ENCODE peak calls at places on chromosomes 3 and 15, in five cellular contexts. N, C, M, Z and X are unnamed samples.

GRCh38 chr15:82178061-82178460 is 84.5 kb downstream of the EFL1 start:
- DNase-seq in N (no peak), C (no peak), M (no peak), Z (no peak), X (no peak)

GRCh38 chr3:52527039-52527731 is 6.5 kb downstream of the NT5DC2 start:
- DNase-seq in M (no peak), Z (no peak), C (no peak), N (no peak), X (no peak)

GRCh38 chr3:170614214-170614966 is 28.5 kb upstream of the SLC7A14 start:
- DNase-seq in Z (no peak), C (no peak), N (no peak), M (no peak), X (peak; percentile 6)

GRCh38 chr15:41607033-41607432 is 48.0 kb downstream of the TYRO3 start:
- DNase-seq in M (no peak), N (no peak), C (no peak), Z (no peak), X (no peak)

GRCh38 chr3:14602804-14603644 is 48.5 kb upstream of the CCDC174 start:
- DNase-seq in M (no peak), Z (no peak), C (no peak), N (no peak), X (no peak)

GRCh38 chr3:39176025-39176714 is 16.2 kb downstream of the XIRP1 start:
- DNase-seq in M (no peak), N (no peak), Z (no peak), C (no peak), X (no peak)

GRCh38 chr3:17678116-17678741 is 64.2 kb downstream of the TBC1D5 start:
- DNase-seq in M (no peak), Z (no peak), C (no peak), N (no peak), X (no peak)

GRCh38 chr3:38960953-38961622 is 90.7 kb downstream of the SCN11A start:
- DNase-seq in N (peak; percentile 75), M (peak; percentile 8), Z (peak; percentile 39), C (peak; percentile 25), X (peak; percentile 58)

GRCh38 chr15:99100245-99101173 is 4.4 kb upstream of the SYNM start:
- DNase-seq in N (peak; percentile 69), M (no peak), C (peak; percentile 62), Z (no peak), X (peak; percentile 36)

GRCh38 chr15:62656071-62656470 is 386.5 kb upstream of the TPM1 start:
- DNase-seq in Z (no peak), C (no peak), M (no peak), N (no peak), X (no peak)

GRCh38 chr3:40877651-40878463 is 321.4 kb upstream of the CTNNB1 start:
- DNase-seq in M (no peak), N (no peak), Z (no peak), C (peak; percentile 12), X (no peak)

GRCh38 chr3:12979947-12980487 is 93.2 kb downstream of the IQSEC1 start:
- DNase-seq in N (no peak), C (no peak), Z (no peak), M (no peak), X (no peak)

GRCh38 chr3:177127008-177127407 is 70.3 kb downstream of the TBL1XR1 start:
- DNase-seq in N (no peak), Z (no peak), C (no peak), M (no peak), X (no peak)

GRCh38 chr3:158808697-158809096 is 6.8 kb downstream of the MFSD1 start:
- DNase-seq in Z (no peak), M (no peak), C (no peak), N (no peak), X (no peak)

GRCh38 chr15:90174140-90174891 is 26.8 kb upstream of the SEMA4B start:
- DNase-seq in N (no peak), Z (no peak), M (no peak), C (no peak), X (no peak)
- TF ChIP-seq CEBPB in N (no peak), Z (no peak), M (no peak), C (no peak), X (no peak)

GRCh38 chr15:39752991-39753390 is 29.6 kb downstream of the FSIP1 start:
- DNase-seq in N (no peak), C (no peak), M (no peak), Z (no peak), X (no peak)

DNA sequence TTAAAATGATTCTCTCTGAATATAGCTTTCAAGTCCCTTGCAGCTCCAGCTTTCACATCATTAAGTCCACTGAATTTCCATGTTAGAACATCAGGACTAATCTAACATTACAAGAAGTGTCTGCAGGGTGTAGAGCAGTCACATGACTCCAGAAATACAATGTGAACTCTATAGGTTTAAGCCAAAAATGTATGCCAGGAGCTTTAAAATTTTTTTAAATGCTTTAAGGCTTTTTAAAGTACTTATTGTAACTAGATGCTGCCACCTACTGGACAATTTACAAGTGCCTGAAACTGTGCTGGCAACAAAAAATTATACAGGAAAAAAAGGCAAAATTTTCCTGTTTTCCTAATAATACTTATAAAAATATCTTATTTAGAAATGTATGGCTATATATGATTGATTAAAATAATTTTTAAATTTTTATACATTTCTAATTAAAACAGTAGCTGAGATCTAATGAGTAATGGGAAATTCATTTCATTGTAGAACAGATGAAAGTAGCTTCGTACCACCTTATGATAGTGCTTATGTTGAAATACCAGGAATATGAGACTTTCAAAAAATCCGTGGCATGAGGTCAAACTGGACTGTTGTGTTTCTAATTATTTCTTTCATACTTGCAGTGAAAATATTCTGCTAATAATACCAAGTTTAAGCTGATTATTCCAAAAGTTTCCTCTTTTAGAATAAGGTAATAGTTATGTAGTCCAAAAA is 25.7 kb downstream of the FSIP1 start:
- DNase-seq in Z (no peak), M (no peak), C (peak; percentile 43), N (peak; percentile 23), X (peak; percentile 47)
- TF ChIP-seq SIN3A in Z (no peak), M (no peak), C (no peak), N (no peak), X (no peak)

DNA sequence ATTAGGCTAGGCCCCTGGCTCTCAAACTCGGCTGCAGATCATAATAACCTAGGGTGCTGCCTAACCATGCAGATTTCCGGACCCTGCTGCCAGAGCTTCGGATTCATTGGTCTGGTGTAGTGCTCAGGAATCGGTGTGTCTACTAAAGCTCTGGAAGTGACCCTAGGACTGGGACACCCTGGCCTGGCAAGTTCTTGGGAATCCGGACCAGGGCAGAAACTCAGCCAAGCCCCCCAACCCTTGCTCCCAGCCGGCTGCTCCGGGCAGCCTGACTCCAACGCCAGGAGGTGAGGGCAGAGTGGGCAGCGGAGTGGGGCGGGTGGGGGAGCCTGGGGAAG is 23.0 kb downstream of the IGDCC3 start:
- DNase-seq in C (no peak), N (no peak), Z (no peak), M (no peak), X (no peak)
- H3K4me3 ChIP-seq in C (peak overlapping the region; percentile 57), N (no peak overlapping the region), Z (peak overlapping the region; percentile 83), M (no peak overlapping the region), X (no peak overlapping the region)

GRCh38 chr15:60673918-60674558 is 195.1 kb upstream of the ICE2 start:
- DNase-seq in Z (no peak), M (no peak), N (no peak), C (peak; percentile 13), X (peak; percentile 43)
- TF ChIP-seq CEBPB in Z (no peak), M (no peak), N (no peak), C (no peak), X (no peak)

GRCh38 chr15:70758790-70759462 is 4.4 kb downstream of the UACA start:
- DNase-seq in M (no peak), C (peak; percentile 88), N (no peak), Z (no peak), X (no peak)

GRCh38 chr15:70753101-70753829 is 10.1 kb downstream of the UACA start:
- DNase-seq in Z (no peak), C (no peak), N (no peak), M (no peak), X (no peak)

GRCh38 chr15:70757627-70758026 is 5.7 kb downstream of the UACA start:
- DNase-seq in M (no peak), Z (no peak), C (no peak), N (no peak), X (no peak)

GRCh38 chr15:70752142-70752754 is 11.1 kb downstream of the UACA start:
- DNase-seq in M (no peak), Z (no peak), N (no peak), C (no peak), X (no peak)

DNA sequence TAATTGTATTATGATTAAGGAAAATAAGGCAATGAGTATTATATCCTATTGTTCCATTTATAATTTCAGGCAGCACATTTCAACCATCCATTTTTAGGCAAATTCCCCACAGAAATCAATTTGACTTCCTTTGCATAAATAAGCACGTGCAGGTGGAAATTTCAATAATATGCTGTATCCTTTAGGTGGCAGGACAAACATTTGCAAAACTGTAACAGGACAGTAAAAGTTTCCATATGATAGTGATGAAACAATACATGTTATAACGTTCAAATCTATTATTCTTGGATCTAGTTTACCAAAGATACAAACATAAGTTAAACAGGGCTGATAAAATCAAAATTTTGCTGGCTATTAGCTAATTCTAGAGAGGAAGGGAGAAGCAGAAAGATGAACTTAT is 8.5 kb downstream of the UACA start:
- DNase-seq in M (no peak), Z (no peak), C (no peak), N (no peak), X (no peak)
- TF ChIP-seq SIN3A in M (no peak), Z (no peak), C (no peak), N (no peak), X (no peak)

GRCh38 chr3:48465531-48466378 is 19.2 kb downstream of the ATRIP start:
- DNase-seq in Z (peak; percentile 94), M (no peak), C (peak; percentile 96), N (peak; percentile 88), X (peak; percentile 96)

GRCh38 chr3:48463703-48464102 is 17.2 kb downstream of the ATRIP start:
- DNase-seq in Z (no peak), M (no peak), C (no peak), N (no peak), X (no peak)

GRCh38 chr3:48466386-48467109 is 20.0 kb downstream of the ATRIP start:
- DNase-seq in Z (no peak), M (no peak), N (no peak), C (no peak), X (no peak)

GRCh38 chr3:48464713-48465221 is 18.2 kb downstream of the ATRIP start:
- DNase-seq in M (no peak), Z (no peak), N (no peak), C (no peak), X (no peak)

GRCh38 chr3:48465237-48465530 is 18.6 kb downstream of the ATRIP start:
- DNase-seq in N (no peak), M (no peak), Z (no peak), C (no peak), X (no peak)
- H3K4me3 ChIP-seq in N (no peak overlapping the region), M (no peak overlapping the region), Z (no peak overlapping the region), C (no peak overlapping the region), X (no peak overlapping the region)

GRCh38 chr3:62011667-62012066 is 361.7 kb downstream of the FEZF2 start:
- DNase-seq in N (no peak), C (no peak), Z (no peak), M (no peak), X (no peak)

GRCh38 chr3:62003833-62004232 is 369.5 kb downstream of the FEZF2 start:
- DNase-seq in N (no peak), M (no peak), C (no peak), Z (no peak), X (no peak)

GRCh38 chr3:62007036-62007435 is 366.3 kb downstream of the FEZF2 start:
- DNase-seq in N (no peak), M (no peak), Z (no peak), C (no peak), X (no peak)
- TF ChIP-seq CEBPB in N (no peak), M (no peak), Z (no peak), C (no peak), X (no peak)